ENCODE peak calls at places on chromosomes 2 and 18, in five cellular contexts. A is NCI-H1105; B is stimulated activated CD4-positive, alpha-beta T cell treated with anti-CD3 and anti-CD28 coated beads, Interleukin-2, amount 100 ng/mL, for 48 hours; D is Calu3; H is A172. V is an unnamed sample.

GRCh38 chr2:209872675-209873074 is 101.0 kb downstream of the UNC80 start:
- DNase-seq in D (peak), B (no peak), H (peak), A (no peak), V (peak)

GRCh38 chr18:80175451-80176235 is 66.6 kb downstream of the ADNP2 start:
- DNase-seq in H (no peak), B (no peak), A (no peak), D (no peak), V (peak)

GRCh38 chr2:102368461-102369109 is 13.0 kb downstream of the IL18R1 start:
- DNase-seq in H (no peak), D (no peak), B (no peak), A (no peak), V (no peak)

GRCh38 chr2:105328281-105329196 is 996 bp downstream of the TGFBRAP1 start:
- DNase-seq in B (peak), H (peak), A (peak), D (peak), V (peak)

GRCh38 chr2:34147780-34148179 is 548.7 kb upstream of the FAM98A start:
- DNase-seq in H (no peak), A (no peak), B (no peak), D (no peak), V (no peak)

GRCh38 chr2:160063895-160064577 is 1.6 kb upstream of the PLA2R1 start:
- DNase-seq in B (no peak), D (no peak), H (no peak), A (no peak), V (no peak)

GRCh38 chr2:181658444-181658843 is 1.5 kb upstream of the CERKL start:
- DNase-seq in B (no peak), A (peak), D (no peak), H (no peak), V (no peak)

GRCh38 chr2:133439281-133439920 is 128.9 kb downstream of the NCKAP5 start:
- DNase-seq in H (no peak), A (no peak), D (no peak), B (no peak), V (no peak)

GRCh38 chr18:75378674-75379315 is 48.7 kb downstream of the SMIM21 start:
- DNase-seq in B (no peak), D (no peak), H (no peak), A (no peak), V (no peak)

GRCh38 chr2:33336036-33336625 is 140.3 kb upstream of the RASGRP3 start:
- DNase-seq in D (no peak), B (no peak), A (no peak), H (no peak), V (no peak)

GRCh38 chr2:113324684-113325160 is 46.0 kb upstream of the PAX8 start:
- DNase-seq in A (peak), H (peak), B (peak), D (peak), V (peak)

GRCh38 chr2:234291765-234292204 is 205.1 kb downstream of the ARL4C start:
- DNase-seq in H (peak), A (peak), D (no peak), B (no peak), V (no peak)

GRCh38 chr2:201649442-201649841 is 6.1 kb upstream of the TMEM237 start:
- DNase-seq in H (no peak), D (no peak), B (no peak), A (no peak), V (no peak)

GRCh38 chr18:56574827-56575226 is 63.6 kb downstream of the TXNL1 start:
- DNase-seq in D (no peak), B (no peak), H (no peak), A (no peak), V (no peak)

V was measured in mucosa of gallbladder.